ENCODE peak calls at places on chromosomes 6 and 20, in ten cellular contexts. M, X, O, Q, Z, N, Y, U, C and I are unnamed samples.
A peak's percentile ranks its signal among the peaks of the same experiment; 100 is the strongest.

GRCh38 chr6:109052852-109053251 is 41.8 kb downstream of the SESN1 start:
- DNase-seq in M (no peak), X (no peak), O (no peak), Q (no peak), Z (no peak), N (no peak), Y (no peak), U (no peak), C (no peak), I (no peak)

GRCh38 chr6:149334201-149334600 is 16.7 kb downstream of the TAB2 start:
- DNase-seq in M (no peak), X (no peak), O (no peak), Q (no peak), Z (peak; percentile 69), N (no peak), Y (no peak), U (no peak), C (no peak), I (no peak)

GRCh38 chr6:21887301-21888185 is 294.0 kb downstream of the SOX4 start:
- DNase-seq in M (peak; percentile 50), X (peak; percentile 31), O (no peak), Q (peak; percentile 5), Z (peak; percentile 44), N (no peak), Y (no peak), U (no peak), C (no peak), I (no peak)

GRCh38 chr20:43894531-43894930 is 20.1 kb upstream of the TOX2 start:
- DNase-seq in M (no peak), X (no peak), O (no peak), Q (no peak), Z (no peak), N (no peak), Y (no peak), U (no peak), C (no peak), I (no peak)

GRCh38 chr6:78810146-78810545 is 57.2 kb upstream of the IRAK1BP1 start:
- DNase-seq in M (no peak), X (no peak), O (peak; percentile 31), Q (peak; percentile 8), Z (peak; percentile 50), N (no peak), Y (no peak), U (no peak), C (no peak), I (peak; percentile 7)

GRCh38 chr20:33108641-33109040 is 29.2 kb downstream of the BPIFB4 start:
- DNase-seq in M (no peak), X (no peak), O (no peak), Q (no peak), Z (no peak), N (no peak), Y (no peak), U (no peak), C (no peak), I (no peak)

GRCh38 chr6:13666194-13667105 is 45.2 kb downstream of the RANBP9 start:
- DNase-seq in M (no peak), X (no peak), O (no peak), Q (no peak), Z (no peak), N (no peak), Y (no peak), U (no peak), C (no peak), I (no peak)

GRCh38 chr6:153170511-153170910 is 39.4 kb upstream of the RGS17 start:
- DNase-seq in M (no peak), X (no peak), O (peak; percentile 55), Q (peak; percentile 21), Z (peak; percentile 52), N (no peak), Y (no peak), U (no peak), C (no peak), I (peak; percentile 33)

GRCh38 chr20:44215125-44215524 is 4.6 kb upstream of the OSER1 start:
- DNase-seq in M (peak; percentile 74), X (peak; percentile 63), O (peak; percentile 28), Q (peak; percentile 57), Z (peak; percentile 62), N (peak; percentile 70), Y (no peak), U (peak; percentile 64), C (peak; percentile 68), I (no peak)

GRCh38 chr20:47691632-47692031 is 93.6 kb downstream of the SULF2 start:
- DNase-seq in M (no peak), X (no peak), O (no peak), Q (no peak), Z (peak; percentile 22), N (no peak), Y (no peak), U (no peak), C (no peak), I (no peak)

GRCh38 chr6:99603421-99604160 is 3.0 kb upstream of the PRDM13 start:
- DNase-seq in M (no peak), X (no peak), O (no peak), Q (peak; percentile 13), Z (peak; percentile 8), N (peak; percentile 45), Y (peak; percentile 88), U (no peak), C (no peak), I (no peak)

GRCh38 chr20:42945194-42945593 is 244.5 kb downstream of the PTPRT start:
- DNase-seq in M (no peak), X (no peak), O (no peak), Q (no peak), Z (no peak), N (no peak), Y (no peak), U (no peak), C (no peak), I (no peak)

DNA sequence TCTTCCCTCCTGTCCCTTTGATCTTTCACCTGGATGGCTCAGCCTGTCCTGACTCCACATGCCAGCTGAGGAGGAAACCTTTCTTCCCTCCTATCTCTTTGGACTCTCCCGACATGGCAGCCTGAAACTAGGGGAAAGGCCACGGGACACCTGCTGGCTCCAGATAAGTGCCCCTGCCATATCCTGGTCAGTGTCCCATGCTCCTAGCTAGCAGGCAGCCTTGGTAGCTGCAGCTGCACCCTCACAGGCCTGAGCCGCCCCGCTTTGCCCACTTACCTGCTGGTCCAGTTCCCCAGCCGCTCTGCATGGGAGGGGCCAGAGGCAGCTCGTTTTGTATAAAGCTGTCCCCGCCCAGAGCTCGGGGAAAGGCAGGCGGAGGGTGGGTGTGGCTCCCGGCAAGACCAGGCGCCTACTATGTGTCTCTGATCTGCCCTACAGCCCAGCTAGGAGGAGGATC is 7.4 kb upstream of the SLC52A3 start:
- DNase-seq in M (no peak), X (no peak), O (peak; percentile 22), Q (no peak), Z (no peak), N (no peak), Y (peak; percentile 57), U (no peak), C (peak; percentile 66), I (no peak)
- TF ChIP-seq POLR2A in M (no peak), X (no peak), O (no peak), Q (no peak), Z (no peak), N (no peak), Y (no peak), U (no peak), C (no peak), I (no peak)

GRCh38 chr6:161134550-161135298 is 139.1 kb downstream of the AGPAT4 start:
- DNase-seq in M (no peak), X (no peak), O (no peak), Q (no peak), Z (no peak), N (no peak), Y (peak; percentile 35), U (no peak), C (no peak), I (no peak)

GRCh38 chr6:161133973-161134372 is 139.9 kb downstream of the AGPAT4 start:
- DNase-seq in M (no peak), X (no peak), O (no peak), Q (no peak), Z (no peak), N (no peak), Y (no peak), U (no peak), C (no peak), I (no peak)

GRCh38 chr6:161130606-161131005 is 139.0 kb downstream of the MAP3K4 start:
- DNase-seq in M (no peak), X (no peak), O (no peak), Q (no peak), Z (no peak), N (no peak), Y (no peak), U (no peak), C (no peak), I (no peak)

GRCh38 chr6:161131367-161131766 is 139.8 kb downstream of the MAP3K4 start:
- DNase-seq in M (no peak), X (no peak), O (no peak), Q (no peak), Z (no peak), N (no peak), Y (no peak), U (no peak), C (no peak), I (no peak)

GRCh38 chr6:161132384-161132783 is 140.8 kb downstream of the MAP3K4 start:
- DNase-seq in M (no peak), X (no peak), O (no peak), Q (no peak), Z (no peak), N (no peak), Y (peak; percentile 37), U (no peak), C (no peak), I (no peak)
- TF ChIP-seq POLR2A in M (no peak), X (no peak), O (no peak), Q (no peak), Z (no peak), N (no peak), Y (no peak), U (no peak), C (no peak), I (no peak)

DNA sequence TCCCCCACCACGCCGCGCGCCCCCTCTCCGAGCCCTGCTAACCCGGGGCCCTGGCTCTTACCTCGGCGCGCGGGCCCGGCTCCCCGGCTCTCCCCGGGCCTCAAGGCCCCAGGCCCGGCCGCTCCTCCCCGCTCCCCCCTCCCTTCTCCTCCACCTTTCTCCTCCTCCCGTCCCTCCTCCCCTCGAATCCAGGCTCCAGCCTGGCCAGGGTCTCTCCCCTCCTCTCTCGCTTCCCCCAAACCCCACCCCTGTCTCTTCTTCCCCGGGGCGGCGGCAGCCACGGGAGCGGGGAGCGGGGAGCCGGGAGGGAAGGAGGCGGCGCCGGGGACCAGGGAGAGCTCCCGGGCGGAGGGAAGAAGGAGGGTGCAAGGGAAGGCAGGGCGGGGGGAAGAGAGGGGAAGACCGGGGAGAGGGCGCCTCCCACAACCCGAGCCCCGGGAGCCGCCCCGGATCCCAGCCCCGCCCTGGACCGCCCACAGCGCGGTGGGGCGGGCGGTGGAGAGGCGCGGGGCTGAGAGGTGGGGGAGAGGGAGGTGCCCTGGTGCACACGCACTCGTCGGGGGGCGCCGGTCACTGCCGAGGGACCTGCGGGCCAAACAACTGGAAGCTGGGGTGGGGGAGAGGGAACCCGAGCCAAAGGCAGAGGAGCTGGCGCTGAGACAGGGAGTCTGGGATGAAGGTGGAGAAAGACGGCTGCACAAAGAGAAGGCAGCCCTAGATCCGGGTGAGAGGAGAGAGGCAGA is at the start of gene GABBR1:
- DNase-seq in M (peak; percentile 90), X (peak; percentile 90), O (peak; percentile 41), Q (peak; percentile 86), Z (peak; percentile 79), N (peak; percentile 70), Y (peak; percentile 94), U (peak; percentile 84), C (peak; percentile 85), I (peak; percentile 96)
- TF ChIP-seq POLR2A in M (peak; percentile 39), X (no peak), O (peak; percentile 25), Q (peak; percentile 54), Z (no peak), N (peak; percentile 16), Y (no peak), U (peak; percentile 3), C (peak; percentile 26), I (peak; percentile 51)

GRCh38 chr6:125922322-125922860 is 34.2 kb upstream of the HINT3 start:
- DNase-seq in M (no peak), X (no peak), O (no peak), Q (no peak), Z (no peak), N (no peak), Y (no peak), U (no peak), C (no peak), I (no peak)
- TF ChIP-seq POLR2A in M (no peak), X (no peak), O (no peak), Q (no peak), Z (no peak), N (no peak), Y (no peak), U (no peak), C (no peak), I (no peak)